ENCODE peak calls at places on chromosome 1, in nine cellular contexts. L is colonic mucosa; R is HFF-Myc; E is fibroblast of the aortic adventitia; Q is astrocyte of the spinal cord; V is CD8-positive, alpha-beta T cell; I is MM.1S; S is spleen; M is thoracic aorta. J is an unnamed sample.

GRCh38 chr1:161816201-161816600 is 50.1 kb downstream of the ATF6 start:
- DNase-seq in L (no peak), R (no peak), E (no peak), Q (peak), V (no peak), I (peak), S (no peak), M (no peak), J (no peak)

GRCh38 chr1:207996632-207997031 is 85.7 kb upstream of the CD34 start:
- DNase-seq in L (no peak), R (no peak), E (no peak), Q (no peak), V (no peak), I (no peak), S (no peak), M (no peak), J (no peak)

GRCh38 chr1:107622540-107622939 is 342.4 kb downstream of the VAV3 start:
- DNase-seq in L (no peak), R (no peak), E (no peak), Q (no peak), V (no peak), I (no peak), S (no peak), M (no peak), J (no peak)

GRCh38 chr1:232221790-232222499 is 408.0 kb downstream of the SIPA1L2 start:
- DNase-seq in L (no peak), R (peak), E (no peak), Q (peak), V (no peak), I (no peak), S (no peak), M (no peak), J (no peak)

GRCh38 chr1:1678581-1679380 is 13.8 kb downstream of the SLC35E2B start:
- DNase-seq in L (peak), R (no peak), E (no peak), Q (no peak), V (no peak), I (peak), S (peak), M (no peak), J (no peak)

GRCh38 chr1:59446257-59446901 is 149.5 kb downstream of the FGGY start:
- DNase-seq in L (no peak), R (no peak), E (peak), Q (peak), V (no peak), I (no peak), S (no peak), M (no peak), J (peak)

GRCh38 chr1:156704930-156705320 is 458 bp downstream of the CRABP2 start:
- DNase-seq in L (peak), R (no peak), E (peak), Q (peak), V (no peak), I (no peak), S (peak), M (peak), J (no peak)

GRCh38 chr1:15696956-15697521 is 12.9 kb downstream of the PLEKHM2 start:
- DNase-seq in L (no peak), R (no peak), E (peak), Q (no peak), V (no peak), I (peak), S (peak), M (no peak), J (no peak)

GRCh38 chr1:209860293-209860881 is 32.6 kb downstream of the UTP25 start:
- DNase-seq in L (peak), R (peak), E (peak), Q (peak), V (peak), I (peak), S (peak), M (peak), J (peak)

GRCh38 chr1:226638001-226638601 is 89.5 kb downstream of the STUM start:
- DNase-seq in L (no peak), R (no peak), E (no peak), Q (no peak), V (no peak), I (no peak), S (peak), M (no peak), J (no peak)

GRCh38 chr1:109791495-109792040 is 27.8 kb upstream of the EPS8L3 start:
- DNase-seq in L (peak), R (no peak), E (no peak), Q (no peak), V (no peak), I (no peak), S (no peak), M (no peak), J (no peak)

GRCh38 chr1:109790735-109791494 is 27.2 kb upstream of the EPS8L3 start:
- DNase-seq in L (peak), R (no peak), E (peak), Q (no peak), V (peak), I (no peak), S (peak), M (no peak), J (no peak)

GRCh38 chr1:109793486-109794318 is 30.0 kb upstream of the EPS8L3 start:
- DNase-seq in L (peak), R (peak), E (peak), Q (peak), V (no peak), I (no peak), S (no peak), M (no peak), J (peak)

GRCh38 chr1:109793089-109793485 is 29.4 kb upstream of the EPS8L3 start:
- DNase-seq in L (peak), R (no peak), E (no peak), Q (no peak), V (no peak), I (no peak), S (no peak), M (no peak), J (no peak)

DNA sequence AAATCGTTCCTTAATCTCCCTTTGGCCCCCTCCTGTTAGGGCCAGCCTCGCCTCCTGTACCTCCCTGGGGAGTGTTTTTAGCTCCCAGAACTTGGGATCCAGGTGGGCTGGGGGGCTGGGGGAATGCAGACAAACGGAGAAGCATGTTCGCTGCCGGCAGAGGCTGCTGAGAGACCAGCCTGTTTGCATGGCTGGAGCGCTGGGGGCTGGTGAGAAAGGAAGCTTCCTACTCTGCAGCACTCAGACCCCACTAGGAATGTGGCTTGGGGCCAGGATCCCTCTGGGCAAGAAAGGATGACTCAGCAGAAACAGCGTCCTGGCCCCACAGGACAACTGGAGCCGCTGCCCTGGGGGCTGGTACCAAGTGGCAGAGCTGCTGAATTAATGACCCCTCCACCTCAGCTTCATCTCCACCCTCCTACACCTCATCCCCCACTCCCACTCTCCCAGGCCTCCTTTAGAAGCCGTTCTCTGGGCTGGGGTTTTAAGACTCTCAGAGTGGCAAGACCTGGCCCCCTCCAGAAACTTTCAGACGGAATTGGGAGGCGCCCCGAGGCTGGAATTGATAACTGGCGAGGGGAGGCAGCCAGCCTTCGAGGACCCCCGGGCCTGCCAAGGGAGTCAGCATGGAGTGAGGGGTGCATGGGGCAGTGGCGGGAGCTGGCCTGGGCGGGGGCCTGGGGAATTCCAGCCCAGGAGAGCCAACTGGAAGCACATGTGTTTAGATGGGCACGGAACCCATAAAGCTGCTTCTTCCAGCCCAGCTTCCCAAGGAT is 28.5 kb upstream of the EPS8L3 start:
- DNase-seq in L (peak), R (peak), E (peak), Q (peak), V (no peak), I (no peak), S (no peak), M (no peak), J (peak)
- TF ChIP-seq CTCF in L (no peak), R (peak), E (peak), Q (peak), V (no peak), I (no peak), S (peak), M (no peak), J (peak)

GRCh38 chr1:5430136-5430535 is 562.1 kb downstream of the NPHP4 start:
- DNase-seq in L (no peak), R (no peak), E (no peak), Q (no peak), V (no peak), I (no peak), S (no peak), M (no peak), J (no peak)

GRCh38 chr1:5425304-5425703 is 566.9 kb downstream of the NPHP4 start:
- DNase-seq in L (no peak), R (no peak), E (no peak), Q (no peak), V (no peak), I (no peak), S (no peak), M (no peak), J (no peak)

GRCh38 chr1:5424802-5425201 is 567.4 kb downstream of the NPHP4 start:
- DNase-seq in L (no peak), R (no peak), E (no peak), Q (no peak), V (no peak), I (no peak), S (no peak), M (no peak), J (no peak)

GRCh38 chr1:5428391-5428790 is 563.8 kb downstream of the NPHP4 start:
- DNase-seq in L (no peak), R (no peak), E (no peak), Q (no peak), V (no peak), I (no peak), S (no peak), M (no peak), J (no peak)

GRCh38 chr1:5427026-5427613 is 565.1 kb downstream of the NPHP4 start:
- DNase-seq in L (no peak), R (no peak), E (no peak), Q (no peak), V (no peak), I (no peak), S (no peak), M (no peak), J (no peak)
- TF ChIP-seq CTCF in L (no peak), R (no peak), E (no peak), Q (no peak), V (no peak), I (no peak), S (no peak), M (no peak), J (no peak)

GRCh38 chr1:219757890-219758289 is 145.0 kb upstream of the ZC3H11B start:
- DNase-seq in L (no peak), R (peak), E (peak), Q (peak), V (no peak), I (no peak), S (no peak), M (no peak), J (no peak)
- TF ChIP-seq CTCF in L (no peak), R (no peak), E (no peak), Q (no peak), V (no peak), I (no peak), S (no peak), M (no peak), J (no peak)

GRCh38 chr1:183470147-183470960 is 1.9 kb upstream of the SMG7 start:
- DNase-seq in L (peak), R (peak), E (peak), Q (peak), V (peak), I (peak), S (peak), M (peak), J (peak)
- TF ChIP-seq CTCF in L (peak), R (peak), E (peak), Q (peak), V (peak), I (peak), S (peak), M (peak), J (peak)

GRCh38 chr1:55699151-55699695 is 484.1 kb upstream of the USP24 start:
- DNase-seq in L (no peak), R (no peak), E (no peak), Q (no peak), V (no peak), I (no peak), S (no peak), M (no peak), J (no peak)
- TF ChIP-seq CTCF in L (no peak), R (no peak), E (no peak), Q (no peak), V (no peak), I (no peak), S (no peak), M (no peak), J (no peak)